ENCODE peak calls at places on chromosomes 3 and 15, in nine cellular contexts. O is lower lobe of right lung; Y is HCT116; F is CD4-positive, alpha-beta memory T cell; W is IMR-90; K is ovary; S is HL-60; J is tibial artery; I is neural progenitor cell. T is an unnamed sample. For H3K27me3, the result is how much of the 10 kb centered on the place peaks cover.

GRCh38 chr15:41713047-41713446 is 52.8 kb downstream of the MGA start:
- DNase-seq in J (no peak), F (no peak), O (no peak), I (no peak), Y (no peak), S (no peak), K (no peak), W (peak), T (no peak)

GRCh38 chr15:69044899-69045298 is 30.4 kb downstream of the NOX5 start:
- DNase-seq in J (no peak), O (no peak), Y (no peak), F (no peak), W (peak), S (peak), I (no peak), K (no peak), T (no peak)

GRCh38 chr3:139935071-139935865 is at the start of gene CLSTN2:
- DNase-seq in K (peak), Y (no peak), O (peak), J (peak), S (no peak), W (no peak), I (peak), F (no peak), T (peak)

GRCh38 chr3:15305366-15305844 is 27.0 kb downstream of the SH3BP5 start:
- DNase-seq in K (no peak), I (no peak), F (no peak), O (no peak), Y (peak), W (peak), S (no peak), J (no peak), T (no peak)

GRCh38 chr3:68256635-68257034 is 602.2 kb upstream of the SUCLG2 start:
- DNase-seq in K (no peak), S (no peak), J (no peak), I (peak), W (no peak), O (no peak), F (peak), Y (no peak), T (no peak)

GRCh38 chr15:92050220-92050898 is 196.9 kb downstream of the SLCO3A1 start:
- DNase-seq in S (no peak), K (no peak), Y (no peak), O (no peak), F (no peak), J (no peak), W (no peak), I (no peak), T (no peak)

GRCh38 chr15:32029409-32029861 is 880 bp upstream of the CHRNA7 start:
- DNase-seq in Y (no peak), W (no peak), O (peak), J (no peak), S (no peak), F (no peak), K (peak), I (peak), T (no peak)

GRCh38 chr3:184874709-184875644 is 63.0 kb downstream of the VPS8 start:
- DNase-seq in K (no peak), F (no peak), I (peak), O (no peak), Y (peak), S (peak), W (peak), J (no peak), T (no peak)

GRCh38 chr3:11650391-11650790 is 6.7 kb upstream of the VGLL4 start:
- DNase-seq in S (no peak), K (no peak), O (no peak), W (no peak), I (no peak), F (no peak), Y (no peak), J (no peak), T (no peak)

GRCh38 chr15:39582286-39582976 is 1.6 kb downstream of the THBS1 start:
- DNase-seq in O (no peak), K (peak), F (no peak), S (no peak), I (no peak), W (peak), Y (no peak), J (no peak), T (peak)

GRCh38 chr3:38214560-38214959 is 49.2 kb downstream of the OXSR1 start:
- DNase-seq in I (no peak), F (no peak), J (no peak), S (no peak), W (peak), Y (no peak), K (no peak), O (no peak), T (no peak)

GRCh38 chr3:185754920-185755319 is 69.9 kb downstream of the IGF2BP2 start:
- DNase-seq in S (no peak), W (no peak), F (no peak), J (no peak), O (no peak), K (no peak), Y (no peak), I (no peak), T (no peak)

GRCh38 chr3:56133423-56133822 is 334.8 kb downstream of the ERC2 start:
- DNase-seq in O (no peak), K (no peak), F (no peak), Y (no peak), I (no peak), W (peak), J (no peak), S (no peak), T (no peak)

GRCh38 chr3:130976706-130977105 is 49.9 kb downstream of the ASTE1 start:
- DNase-seq in I (peak), Y (no peak), W (no peak), K (no peak), F (no peak), S (no peak), J (no peak), O (no peak), T (no peak)

DNA sequence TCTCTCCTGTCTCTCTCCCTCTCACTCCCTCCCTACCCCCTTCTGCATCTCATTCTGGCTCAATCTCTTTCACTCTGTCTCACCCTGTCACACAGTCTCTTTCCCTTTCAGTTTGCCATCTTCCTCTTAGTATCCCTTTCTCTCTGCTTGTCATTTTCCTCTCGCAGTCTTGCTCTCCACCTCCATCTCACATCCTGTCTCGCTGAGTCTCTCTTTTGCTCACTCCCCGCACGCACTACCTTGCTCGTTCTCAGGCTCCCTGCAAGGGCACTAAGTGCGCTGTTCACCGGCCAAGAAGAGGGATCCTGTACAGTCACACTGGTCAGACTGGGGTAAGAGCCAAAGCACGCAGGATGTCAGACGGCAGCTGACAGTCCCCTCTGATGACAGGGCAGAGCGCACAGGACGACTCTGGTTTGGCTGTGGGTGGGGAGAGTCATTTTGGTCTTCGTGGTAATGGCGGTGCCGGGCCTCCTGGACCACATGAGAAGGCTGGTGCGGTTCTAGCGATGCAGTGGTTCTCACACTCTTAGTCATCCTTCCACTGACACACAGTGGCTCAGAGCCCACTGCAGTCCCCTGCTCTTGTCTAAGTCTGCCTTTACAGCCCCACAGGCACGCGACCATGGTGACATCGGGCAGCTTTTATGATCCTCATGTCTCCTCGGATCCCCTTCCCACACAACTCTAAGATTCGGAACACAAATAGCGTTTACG is 356.8 kb downstream of the FOXP1 start:
- DNase-seq in O (peak), W (peak), I (no peak), S (no peak), K (no peak), F (peak), Y (no peak), J (no peak), T (peak)
- H3K4me3 ChIP-seq in O (peak), W (peak), I (no peak), S (no peak), K (no peak), F (peak), Y (no peak), J (peak), T (no peak)

DNA sequence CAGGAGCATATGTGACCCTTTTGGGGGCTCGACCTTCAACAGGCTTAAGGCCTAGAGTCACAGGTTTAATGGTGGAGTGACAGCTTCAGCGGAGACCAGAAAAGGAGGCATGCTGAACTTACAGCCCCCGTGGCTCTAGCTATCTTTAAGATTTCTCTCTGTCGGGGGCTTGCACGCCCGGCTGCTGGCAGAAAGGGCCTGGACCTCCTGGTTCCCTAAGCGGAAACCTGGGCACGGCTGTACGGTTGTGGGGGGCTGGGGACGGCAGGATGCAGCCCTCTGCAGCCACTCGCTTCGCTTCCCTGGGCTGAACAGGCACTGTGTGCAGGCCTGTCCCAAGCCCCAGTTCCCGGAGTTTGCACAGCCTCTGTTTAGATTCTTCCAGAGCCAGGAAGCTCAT is 513 bp upstream of the CACNA2D2 start:
- DNase-seq in F (no peak), W (no peak), S (no peak), Y (no peak), O (no peak), J (no peak), I (no peak), K (peak), T (no peak)
- H3K27me3 ChIP-seq in F (under half), W (half or more), S (under half), Y (under half), O (under half), J (under half), I (under half), K (under half), T (under half)

GRCh38 chr3:172156309-172156998 is 117.1 kb downstream of the FNDC3B start:
- DNase-seq in Y (peak), I (no peak), K (no peak), O (peak), F (no peak), J (no peak), S (no peak), W (no peak), T (peak)

GRCh38 chr3:172155880-172156279 is 116.5 kb downstream of the FNDC3B start:
- DNase-seq in O (no peak), J (no peak), I (peak), S (no peak), W (no peak), F (no peak), Y (no peak), K (no peak), T (no peak)

GRCh38 chr3:172153335-172153861 is 114.0 kb downstream of the FNDC3B start:
- DNase-seq in F (no peak), S (no peak), Y (peak), I (no peak), W (peak), J (peak), K (peak), O (peak), T (peak)

GRCh38 chr3:172152869-172153268 is 113.5 kb downstream of the FNDC3B start:
- DNase-seq in K (no peak), F (no peak), O (no peak), Y (no peak), I (no peak), W (peak), J (no peak), S (no peak), T (peak)

GRCh38 chr3:172154768-172155649 is 115.6 kb downstream of the FNDC3B start:
- DNase-seq in W (no peak), K (no peak), Y (no peak), O (no peak), S (no peak), I (no peak), F (no peak), J (no peak), T (no peak)
- H3K4me3 ChIP-seq in W (no peak), K (no peak), Y (no peak), O (no peak), S (no peak), I (no peak), F (no peak), J (no peak), T (no peak)

GRCh38 chr3:58585994-58586393 is 8.8 kb upstream of the FAM107A start:
- DNase-seq in K (no peak), I (peak), F (no peak), W (no peak), Y (no peak), S (no peak), J (no peak), O (no peak), T (no peak)

GRCh38 chr3:58585005-58585786 is 8.0 kb upstream of the FAM107A start:
- DNase-seq in W (peak), J (peak), I (peak), K (peak), Y (peak), F (peak), O (peak), S (no peak), T (peak)

GRCh38 chr3:58588030-58588614 is 10.9 kb upstream of the FAM107A start:
- DNase-seq in Y (no peak), W (peak), I (peak), K (no peak), J (no peak), F (no peak), S (no peak), O (no peak), T (no peak)

GRCh38 chr3:58584690-58585004 is 7.5 kb upstream of the FAM107A start:
- DNase-seq in J (no peak), Y (no peak), F (no peak), S (no peak), W (no peak), I (no peak), K (no peak), O (no peak), T (no peak)

GRCh38 chr3:58586776-58587192 is 9.6 kb upstream of the FAM107A start:
- DNase-seq in S (no peak), K (no peak), W (no peak), O (no peak), I (peak), Y (no peak), F (no peak), J (no peak), T (no peak)
- H3K27me3 ChIP-seq in S (under half), K (under half), W (under half), O (under half), I (half or more), Y (under half), F (under half), J (under half), T (under half)

GRCh38 chr3:78353231-78353630 is 1313.3 kb downstream of the ROBO2 start:
- DNase-seq in O (no peak), Y (no peak), I (no peak), K (no peak), S (no peak), F (no peak), J (no peak), W (no peak), T (no peak)
- H3K4me3 ChIP-seq in O (no peak), Y (no peak), I (no peak), K (no peak), S (no peak), F (no peak), J (no peak), W (no peak), T (no peak)

GRCh38 chr3:2301361-2301760 is 202.7 kb downstream of the CNTN4 start:
- DNase-seq in I (no peak), O (no peak), Y (no peak), S (no peak), F (no peak), J (no peak), W (no peak), K (no peak), T (no peak)

GRCh38 chr3:2303567-2303966 is 204.9 kb downstream of the CNTN4 start:
- DNase-seq in W (no peak), I (peak), S (no peak), K (no peak), J (no peak), Y (no peak), F (no peak), O (no peak), T (no peak)

GRCh38 chr3:2300938-2301337 is 202.3 kb downstream of the CNTN4 start:
- DNase-seq in W (no peak), J (no peak), S (no peak), F (no peak), O (no peak), I (no peak), Y (no peak), K (no peak), T (no peak)
- H3K27me3 ChIP-seq in W (under half), J (under half), S (under half), F (under half), O (under half), I (under half), Y (under half), K (under half), T (under half)

T was measured in aorta.